ENCODE peak calls at places on chromosome 19, in four cellular contexts. J is heart left ventricle, T is stomach, M is adrenal gland. Q is an unnamed sample.

GRCh38 chr19:30083701-30084156 is 141.7 kb downstream of the URI1 start:
- DNase-seq in J (no peak), T (no peak), M (no peak), Q (no peak)

GRCh38 chr19:44925114-44925891 is 10.9 kb downstream of the APOC1 start:
- DNase-seq in M (peak), J (peak), T (peak), Q (peak)

GRCh38 chr19:13262450-13262849 is 112.2 kb downstream of the IER2 start:
- DNase-seq in T (no peak), M (peak), J (no peak), Q (no peak)

GRCh38 chr19:47084879-47085439 is 28.6 kb downstream of the ZC3H4 start:
- DNase-seq in J (no peak), T (no peak), M (peak), Q (no peak)

GRCh38 chr19:566844-567243 is 5.6 kb upstream of the BSG start:
- DNase-seq in T (no peak), M (no peak), J (no peak), Q (no peak)

GRCh38 chr19:11073568-11073967 is 15.7 kb upstream of the LDLR start:
- DNase-seq in T (no peak), M (no peak), J (no peak), Q (no peak)

GRCh38 chr19:47315125-47315821 is 5.6 kb downstream of the C5AR1 start:
- DNase-seq in M (peak), J (peak), T (peak), Q (peak)

GRCh38 chr19:4358709-4359626 is 15.6 kb downstream of the MPND start:
- DNase-seq in J (no peak), T (no peak), M (no peak), Q (no peak)

GRCh38 chr19:35774274-35775045 is 904 bp upstream of the ARHGAP33 start:
- DNase-seq in T (no peak), J (no peak), M (no peak), Q (no peak)

GRCh38 chr19:43667524-43668405 is 2.2 kb downstream of the PLAUR start:
- DNase-seq in J (peak), M (peak), T (no peak), Q (peak)

GRCh38 chr19:40461669-40462221 is 3.8 kb downstream of the BLVRB start:
- DNase-seq in T (no peak), M (peak), J (no peak), Q (no peak)

GRCh38 chr19:56167064-56167578 is 8.7 kb upstream of the GALP start:
- DNase-seq in J (no peak), T (no peak), M (no peak), Q (no peak)

GRCh38 chr19:45419396-45419795 is 4.3 kb downstream of the ERCC1 start:
- DNase-seq in T (no peak), M (no peak), J (no peak), Q (no peak)

GRCh38 chr19:13053761-13054604 is 48.7 kb downstream of the LYL1 start:
- DNase-seq in T (peak), M (peak), J (peak), Q (peak)

GRCh38 chr19:6564393-6564792 is 26.6 kb downstream of the CD70 start:
- DNase-seq in M (no peak), J (no peak), T (no peak), Q (no peak)

GRCh38 chr19:2306971-2307370 is 983 bp downstream of the LINGO3 start:
- DNase-seq in T (no peak), M (no peak), J (no peak), Q (no peak)

GRCh38 chr19:7919681-7920519 is at the start of gene SNAPC2:
- DNase-seq in M (peak), J (peak), T (peak), Q (peak)

GRCh38 chr19:1122972-1123363 is 19.2 kb downstream of the GPX4 start:
- DNase-seq in J (peak), T (peak), M (peak), Q (peak)

GRCh38 chr19:21765151-21765550 is 2.2 kb downstream of the ZNF100 start:
- DNase-seq in T (no peak), M (no peak), J (no peak), Q (no peak)

GRCh38 chr19:55447421-55448174 is 4.5 kb upstream of the SHISA7 start:
- DNase-seq in J (no peak), M (no peak), T (no peak), Q (peak)

GRCh38 chr19:40165362-40165937 is 25.8 kb upstream of the MAP3K10 start:
- DNase-seq in T (peak), J (peak), M (peak), Q (peak)

GRCh38 chr19:9883231-9883758 is 48.2 kb downstream of the PIN1 start:
- DNase-seq in M (no peak), T (no peak), J (no peak), Q (peak)

GRCh38 chr19:1884291-1884718 is 991 bp downstream of the ABHD17A start:
- DNase-seq in M (no peak), T (no peak), J (no peak), Q (no peak)

GRCh38 chr19:37654525-37654832 is 786 bp downstream of the ZFP30 start:
- DNase-seq in T (no peak), M (no peak), J (no peak), Q (no peak)

GRCh38 chr19:3210347-3211017 is 14.0 kb upstream of the CELF5 start:
- DNase-seq in M (peak), J (peak), T (peak), Q (peak)

DNA sequence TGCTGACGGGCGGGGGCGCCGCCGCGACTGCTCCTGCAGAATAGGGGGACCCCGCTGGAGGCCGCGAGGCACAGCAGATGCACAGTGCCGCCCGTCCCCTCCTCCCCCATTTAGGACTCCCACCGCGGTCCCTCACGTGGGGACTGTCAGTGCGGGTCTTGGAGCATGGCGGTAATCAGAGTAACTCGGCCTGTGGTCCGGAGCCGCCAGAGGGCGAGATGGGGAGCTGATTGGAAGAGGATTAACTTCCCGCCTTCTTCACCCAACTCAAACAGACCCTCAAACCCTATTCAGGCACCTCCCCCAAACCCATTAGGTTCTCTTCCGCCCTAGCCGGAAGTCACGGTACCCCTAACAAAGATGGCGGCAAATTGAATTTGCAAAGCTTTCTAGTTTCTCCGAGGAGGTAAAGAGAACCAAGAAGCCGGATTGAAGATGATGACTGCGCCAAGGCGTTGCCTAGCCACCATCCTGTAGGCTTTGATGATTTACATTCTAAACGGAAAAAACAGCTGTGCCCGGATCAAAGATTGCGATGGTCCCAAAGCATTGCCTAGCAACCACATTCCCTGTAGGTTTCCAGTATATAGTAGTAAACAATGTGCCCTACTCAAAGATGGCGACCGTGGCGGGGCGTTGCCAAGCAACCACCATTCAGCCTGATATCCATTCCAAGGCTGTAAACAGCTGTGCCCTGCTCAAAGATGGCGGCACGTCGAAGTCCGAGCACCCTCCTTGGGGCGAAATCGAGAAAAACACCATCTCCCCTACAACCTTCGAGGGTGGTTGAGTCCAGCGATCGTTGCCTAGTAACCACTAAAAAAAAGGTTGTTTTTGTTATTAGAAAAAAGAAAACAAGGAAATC is at the start of gene FUZ:
- DNase-seq in M (peak), T (peak), J (peak), Q (peak)
- TF ChIP-seq POLR2A in M (no peak), T (no peak), J (no peak), Q (no peak)

DNA sequence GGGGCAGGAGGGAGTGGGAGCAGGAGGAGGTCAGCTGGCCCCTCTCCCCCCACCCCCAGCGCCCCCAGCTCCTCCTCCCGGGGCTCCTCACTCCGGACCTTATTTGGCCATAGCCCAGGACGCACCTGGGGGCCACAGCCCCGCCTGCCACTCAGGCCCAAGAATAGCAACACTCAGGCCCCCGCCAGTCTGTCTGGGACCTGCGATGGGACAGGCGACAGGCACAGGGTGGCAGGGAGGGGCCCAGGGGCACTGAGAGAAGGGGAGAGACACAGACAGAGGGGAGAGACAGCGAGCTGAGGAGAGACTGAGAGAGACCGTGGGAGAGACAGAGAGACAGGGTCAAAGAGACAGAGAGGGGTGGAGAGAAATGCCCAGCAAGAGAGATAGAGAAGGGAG is 10.2 kb downstream of the JOSD2 start:
- DNase-seq in M (no peak), T (no peak), J (peak), Q (no peak)
- H3K4me3 ChIP-seq in M (no peak), T (no peak), J (peak), Q (no peak)

GRCh38 chr19:18173572-18174294 is at the start of gene IFI30:
- DNase-seq in M (peak), J (peak), T (peak), Q (peak)

GRCh38 chr19:18172331-18173053 is 1.1 kb upstream of the IFI30 start:
- DNase-seq in T (no peak), J (no peak), M (peak), Q (no peak)

GRCh38 chr19:18176367-18177310 is 3.0 kb downstream of the IFI30 start:
- DNase-seq in J (no peak), T (no peak), M (no peak), Q (no peak)

GRCh38 chr19:18173054-18173571 is 500 bp upstream of the IFI30 start:
- DNase-seq in M (peak), T (no peak), J (peak), Q (peak)

GRCh38 chr19:18174983-18175382 is 1.4 kb downstream of the IFI30 start:
- DNase-seq in T (no peak), J (no peak), M (no peak), Q (no peak)
- TF ChIP-seq POLR2A in T (no peak), J (no peak), M (no peak), Q (no peak)

GRCh38 chr19:52492991-52493470 is 34.4 kb upstream of the ZNF808 start:
- DNase-seq in T (no peak), M (no peak), J (peak), Q (no peak)

GRCh38 chr19:52494518-52494917 is 33.0 kb upstream of the ZNF808 start:
- DNase-seq in M (no peak), T (no peak), J (no peak), Q (no peak)

DNA sequence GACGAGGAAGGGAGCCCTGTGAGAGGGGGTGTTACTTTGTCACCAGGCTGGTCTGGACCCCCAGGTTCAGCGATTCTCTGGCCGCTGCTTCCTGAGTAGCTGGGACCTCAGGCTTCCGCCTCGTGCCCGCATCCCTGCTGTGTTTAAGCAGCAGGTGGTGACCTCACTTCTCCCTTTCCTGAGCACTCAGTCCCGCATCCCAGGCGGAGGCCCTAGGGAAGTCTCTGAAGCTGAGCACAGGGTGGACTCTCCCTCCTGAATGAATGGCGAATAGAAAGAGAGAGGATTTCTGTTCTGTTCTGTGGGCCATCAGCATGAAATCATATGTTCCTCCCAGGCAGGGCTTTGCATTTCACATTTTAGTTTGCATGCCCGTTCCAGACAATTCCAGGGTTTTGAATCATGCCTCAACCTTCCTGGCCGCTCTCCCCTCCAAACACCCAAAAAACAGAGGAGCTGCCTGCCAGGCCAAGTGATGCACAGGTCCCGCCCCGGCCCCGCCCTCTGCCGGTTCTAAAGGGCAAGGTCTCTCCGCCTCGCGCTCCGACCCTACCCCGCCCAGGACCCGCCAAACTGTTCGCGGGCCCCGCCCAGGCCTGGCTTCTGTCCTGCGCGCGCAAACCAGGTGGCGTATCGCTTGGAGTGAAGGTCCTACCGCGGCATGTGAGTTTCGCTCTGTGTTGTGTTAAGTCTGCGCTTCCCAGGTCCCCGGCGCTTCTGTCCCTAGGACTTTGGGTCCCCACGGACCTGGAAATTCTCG is 35.1 kb upstream of the ZNF808 start:
- DNase-seq in J (no peak), T (no peak), M (no peak), Q (peak)
- H3K4me3 ChIP-seq in J (no peak), T (peak), M (no peak), Q (no peak)

GRCh38 chr19:57664269-57665127 is 4.2 kb upstream of the ZSCAN4 start:
- DNase-seq in J (peak), M (peak), T (peak), Q (no peak)
- TF ChIP-seq POLR2A in J (no peak), M (no peak), T (no peak), Q (no peak)

GRCh38 chr19:16892868-16893685 is 4.3 kb downstream of the F2RL3 start:
- DNase-seq in M (no peak), T (no peak), J (no peak), Q (no peak)

GRCh38 chr19:16891696-16892382 is 3.0 kb downstream of the F2RL3 start:
- DNase-seq in M (no peak), T (no peak), J (no peak), Q (no peak)

GRCh38 chr19:16893686-16893990 is 4.8 kb downstream of the F2RL3 start:
- DNase-seq in M (no peak), J (no peak), T (no peak), Q (no peak)

GRCh38 chr19:16894080-16894479 is 5.3 kb downstream of the F2RL3 start:
- DNase-seq in M (no peak), J (no peak), T (no peak), Q (no peak)

DNA sequence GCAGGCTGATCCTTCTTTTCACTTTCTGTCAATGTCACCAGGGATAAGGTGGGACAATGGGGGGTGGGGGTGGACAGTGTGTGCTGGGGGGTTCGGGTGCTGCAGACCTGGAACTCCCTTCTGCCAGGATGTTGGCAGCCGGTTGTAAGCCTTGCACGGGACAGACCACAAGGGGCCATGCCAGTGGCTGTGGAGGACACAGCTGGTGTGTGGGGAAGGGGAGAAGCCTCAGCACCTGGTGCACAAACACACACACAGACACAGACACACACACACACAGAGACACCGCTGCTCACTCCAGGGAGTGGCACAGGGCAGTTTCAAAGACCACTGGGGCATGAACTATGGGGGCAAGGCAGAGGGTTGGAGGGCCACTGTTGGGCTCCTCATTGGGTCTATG is 3.6 kb downstream of the F2RL3 start:
- DNase-seq in J (no peak), T (no peak), M (no peak), Q (no peak)
- H3K4me3 ChIP-seq in J (no peak), T (no peak), M (no peak), Q (no peak)

GRCh38 chr19:48618916-48619691 is at the start of the genes RPL18 and SPHK2:
- DNase-seq in M (peak), J (peak), T (peak), Q (peak)
- TF ChIP-seq POLR2A in M (peak), J (no peak), T (no peak), Q (no peak)